ENCODE peak calls at places on chromosomes 16 and 17, in six cellular contexts. P is A549, D is heart left ventricle, R is IMR-90, Q is body of pancreas, X is HCT116. L is an unnamed sample.

GRCh38 chr16:23434380-23434779 is 18.6 kb downstream of the COG7 start:
- ATAC-seq in P (peak; percentile 55), D (peak; percentile 42), R (peak; percentile 67), Q (peak; percentile 66), X (peak; percentile 41), L (no peak)

GRCh38 chr16:86730086-86730485 is 151.7 kb downstream of the FOXL1 start:
- ATAC-seq in P (no peak), D (no peak), R (no peak), Q (no peak), X (no peak), L (no peak)

GRCh38 chr17:2421315-2422147 is 20.7 kb upstream of the MNT start:
- ATAC-seq in P (no peak), D (no peak), R (peak; percentile 10), Q (peak; percentile 52), X (peak; percentile 49), L (peak; percentile 35)

GRCh38 chr17:34178047-34178446 is 77.0 kb upstream of the CCL2 start:
- ATAC-seq in P (peak; percentile 65), D (no peak), R (peak; percentile 49), Q (no peak), X (no peak), L (no peak)

GRCh38 chr16:19114359-19115147 is 789 bp downstream of the ITPRIPL2 start:
- ATAC-seq in P (peak; percentile 57), D (peak; percentile 35), R (peak; percentile 16), Q (peak; percentile 19), X (peak; percentile 28), L (peak; percentile 13)

GRCh38 chr17:869567-870530 is 87.7 kb downstream of the MRM3 start:
- ATAC-seq in P (peak; percentile 73), D (peak; percentile 56), R (peak; percentile 37), Q (no peak), X (peak; percentile 91), L (peak; percentile 80)

GRCh38 chr17:3960764-3961163 is 3.5 kb downstream of the ATP2A3 start:
- ATAC-seq in P (no peak), D (no peak), R (no peak), Q (no peak), X (no peak), L (no peak)

GRCh38 chr17:21272881-21273839 is 11.4 kb upstream of the MAP2K3 start:
- ATAC-seq in P (no peak), D (no peak), R (no peak), Q (no peak), X (no peak), L (no peak)

GRCh38 chr17:66347661-66348604 is 45.5 kb downstream of the PRKCA start:
- ATAC-seq in P (no peak), D (no peak), R (peak; percentile 6), Q (no peak), X (peak; percentile 25), L (no peak)

GRCh38 chr16:14523632-14524031 is 106.4 kb downstream of the PARN start:
- ATAC-seq in P (peak; percentile 24), D (no peak), R (no peak), Q (no peak), X (no peak), L (no peak)

GRCh38 chr16:27174007-27174406 is 29.3 kb upstream of the KDM8 start:
- ATAC-seq in P (no peak), D (no peak), R (no peak), Q (no peak), X (no peak), L (no peak)

GRCh38 chr16:67942200-67942509 is 1.8 kb downstream of the LCAT start:
- ATAC-seq in P (peak; percentile 79), D (peak; percentile 22), R (peak; percentile 53), Q (peak; percentile 51), X (peak; percentile 85), L (no peak)

GRCh38 chr17:49904904-49905303 is 57.0 kb upstream of the TAC4 start:
- ATAC-seq in P (no peak), D (no peak), R (no peak), Q (no peak), X (no peak), L (no peak)

GRCh38 chr17:5562661-5563360 is 21.5 kb downstream of the NLRP1 start:
- ATAC-seq in P (no peak), D (no peak), R (no peak), Q (no peak), X (no peak), L (no peak)

GRCh38 chr17:45432405-45433113 is at the start of gene ARHGAP27:
- ATAC-seq in P (peak; percentile 4), D (peak; percentile 54), R (peak; percentile 3), Q (no peak), X (peak; percentile 6), L (no peak)

GRCh38 chr17:17366941-17367885 is 64.0 kb downstream of the NT5M start:
- ATAC-seq in P (no peak), D (no peak), R (no peak), Q (no peak), X (no peak), L (no peak)

GRCh38 chr16:89828870-89829629 is 775 bp downstream of the SPIRE2 start:
- ATAC-seq in P (peak; percentile 23), D (no peak), R (peak; percentile 16), Q (peak; percentile 7), X (peak; percentile 24), L (no peak)

GRCh38 chr17:1762906-1763829 is 1.3 kb downstream of the SERPINF1 start:
- ATAC-seq in P (peak; percentile 47), D (peak; percentile 38), R (peak; percentile 63), Q (peak; percentile 57), X (no peak), L (peak; percentile 56)

GRCh38 chr17:55664287-55664686 is 58.4 kb downstream of the TMEM100 start:
- ATAC-seq in P (no peak), D (peak; percentile 64), R (no peak), Q (no peak), X (no peak), L (no peak)

GRCh38 chr16:56732832-56733231 is 2.9 kb downstream of the NUP93 start:
- ATAC-seq in P (no peak), D (no peak), R (no peak), Q (no peak), X (no peak), L (no peak)

GRCh38 chr16:56729736-56730662 is at the start of gene NUP93:
- ATAC-seq in P (peak; percentile 95), D (peak; percentile 98), R (peak; percentile 97), Q (peak; percentile 99), X (peak; percentile 95), L (peak; percentile 97)

GRCh38 chr16:56729351-56729735 is 586 bp upstream of the NUP93 start:
- ATAC-seq in P (peak; percentile 51), D (no peak), R (peak; percentile 20), Q (peak; percentile 8), X (no peak), L (peak; percentile 17)

GRCh38 chr16:56734429-56734828 is 4.5 kb downstream of the NUP93 start:
- ATAC-seq in P (no peak), D (no peak), R (no peak), Q (no peak), X (no peak), L (no peak)

DNA sequence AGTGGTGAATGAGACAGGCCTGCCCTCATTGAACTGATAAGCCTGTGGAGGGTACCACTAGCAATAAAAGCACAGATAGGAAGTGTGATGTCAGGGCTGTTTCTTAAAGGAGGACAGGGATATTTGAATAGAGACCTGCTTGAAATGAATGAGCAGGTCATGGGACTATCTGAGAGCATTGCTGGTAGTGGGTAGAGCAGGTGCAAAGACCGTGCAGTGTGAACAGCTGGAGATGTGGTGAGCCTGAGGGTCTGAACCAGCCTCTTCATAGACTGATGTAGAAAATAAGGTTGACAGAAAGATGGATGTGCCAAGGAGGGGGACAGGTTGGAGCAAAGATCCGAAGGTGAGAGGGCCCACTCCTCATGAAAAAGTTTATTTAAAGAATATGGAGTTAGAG is 2.4 kb downstream of the NUP93 start:
- ATAC-seq in P (no peak), D (no peak), R (no peak), Q (no peak), X (no peak), L (no peak)
- TF ChIP-seq POLR2A in P (no peak), D (no peak), R (no peak), Q (no peak), X (no peak), L (no peak)

DNA sequence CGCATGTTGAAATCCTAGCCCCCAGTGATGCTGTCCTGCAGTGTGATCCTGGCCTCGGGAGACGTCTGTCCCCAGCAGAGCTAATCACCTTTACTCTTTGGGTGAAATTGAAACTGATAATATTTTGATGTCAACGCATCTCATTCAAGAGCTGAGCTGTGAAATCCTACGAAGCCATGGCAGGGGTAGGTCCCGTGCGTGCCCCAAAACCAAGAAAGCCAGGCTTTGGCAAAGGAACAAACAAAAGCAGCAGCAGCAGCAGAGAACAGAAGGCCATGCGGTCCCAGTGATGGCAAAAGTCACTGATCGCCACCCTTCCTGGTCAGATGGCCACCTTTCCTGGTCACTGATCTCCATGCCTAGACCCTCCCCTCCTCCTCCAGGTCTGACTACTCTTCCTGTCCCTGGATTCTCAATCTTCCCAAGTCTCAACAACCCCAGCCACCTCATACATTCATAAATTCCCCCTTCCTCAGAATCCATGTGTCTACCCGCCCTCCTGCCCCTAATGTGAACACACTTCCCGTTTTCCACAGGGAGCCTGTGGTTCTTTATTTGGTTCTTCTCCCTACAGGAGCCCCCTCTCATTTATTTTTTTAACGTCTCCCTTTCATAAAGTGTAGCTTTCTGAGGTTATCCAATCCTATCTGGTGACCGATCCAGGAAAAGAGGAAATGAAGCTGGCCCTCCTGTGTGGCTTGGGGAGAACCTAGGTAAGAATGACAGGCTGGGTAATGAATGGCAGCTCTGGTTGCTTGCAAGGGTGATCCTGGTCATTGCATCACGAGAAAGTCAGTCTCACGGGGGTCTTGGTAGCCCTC is 50.3 kb downstream of the CPPED1 start:
- ATAC-seq in P (no peak), D (no peak), R (no peak), Q (no peak), X (no peak), L (no peak)
- TF ChIP-seq POLR2A in P (no peak), D (no peak), R (no peak), Q (no peak), X (no peak), L (no peak)

GRCh38 chr16:85601730-85602401 is 11.3 kb upstream of the GSE1 start:
- ATAC-seq in P (no peak), D (peak; percentile 80), R (no peak), Q (peak; percentile 36), X (no peak), L (no peak)

GRCh38 chr16:85604145-85604705 is 8.9 kb upstream of the GSE1 start:
- ATAC-seq in P (no peak), D (no peak), R (no peak), Q (no peak), X (no peak), L (no peak)

GRCh38 chr16:85602831-85603755 is 10.0 kb upstream of the GSE1 start:
- ATAC-seq in P (no peak), D (peak; percentile 11), R (no peak), Q (peak; percentile 41), X (no peak), L (no peak)

GRCh38 chr16:85600905-85601639 is 12.1 kb upstream of the GSE1 start:
- ATAC-seq in P (peak; percentile 40), D (no peak), R (no peak), Q (no peak), X (no peak), L (no peak)

DNA sequence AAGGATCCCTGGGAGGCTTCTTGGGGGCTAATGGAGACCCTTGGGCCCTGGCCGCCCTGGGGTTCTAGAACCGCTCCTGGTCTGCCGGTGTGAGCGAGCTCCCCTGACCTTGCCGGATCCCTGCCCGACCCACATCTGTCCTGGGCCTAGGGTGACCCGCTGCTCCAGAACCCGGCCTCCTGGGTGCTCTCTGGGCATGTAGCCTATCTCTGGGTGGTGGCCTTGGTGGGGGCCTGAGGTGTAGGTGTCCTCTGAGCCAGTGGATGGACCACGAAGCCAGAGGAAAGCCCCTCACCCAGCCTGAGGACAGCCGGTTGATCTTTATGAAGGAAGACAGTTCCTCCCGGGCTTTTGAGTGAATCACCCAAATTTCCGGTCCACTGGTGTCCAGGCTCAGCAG is 10.7 kb upstream of the GSE1 start:
- ATAC-seq in P (no peak), D (peak; percentile 5), R (no peak), Q (peak; percentile 2), X (no peak), L (no peak)
- TF ChIP-seq POLR2A in P (no peak), D (no peak), R (no peak), Q (no peak), X (no peak), L (no peak)

GRCh38 chr16:30893744-30894539 is at the start of gene BCL7C:
- ATAC-seq in P (peak; percentile 86), D (peak; percentile 90), R (peak; percentile 74), Q (peak; percentile 86), X (peak; percentile 77), L (peak; percentile 84)
- TF ChIP-seq POLR2A in P (peak; percentile 81), D (peak; percentile 33), R (peak; percentile 66), Q (peak; percentile 50), X (peak; percentile 65), L (peak; percentile 52)

L was measured in gastroesophageal sphincter.